ENCODE peak calls at places on chromosomes 12 and 14, in eight cellular contexts. B is nucleus accumbens, U is NCI-H460, E is SW480, Q is NCI-H510A treated with DMSO at 0.1 percent for 48 hours, S is lung, W is caudate nucleus, T is lower lobe of right lung. K is an unnamed sample.

GRCh38 chr14:68816943-68817430 is 24.1 kb upstream of the ZFP36L1 start:
- DNase-seq in Q (no peak), B (no peak), E (no peak), S (no peak), T (no peak), U (no peak), W (no peak), K (no peak)

GRCh38 chr12:121980211-121980891 is 41.3 kb upstream of the BCL7A start:
- DNase-seq in W (no peak), E (no peak), U (no peak), Q (no peak), S (no peak), T (no peak), B (no peak), K (peak; percentile 13)

GRCh38 chr12:131105351-131105735 is 151.6 kb downstream of the ADGRD1 start:
- DNase-seq in U (no peak), W (no peak), T (no peak), Q (no peak), S (no peak), E (no peak), B (no peak), K (no peak)

GRCh38 chr14:72708708-72709475 is 185.0 kb downstream of the DPF3 start:
- DNase-seq in B (peak; percentile 66), S (no peak), Q (no peak), E (peak; percentile 41), T (no peak), U (no peak), W (peak; percentile 43), K (no peak)

GRCh38 chr14:66508846-66509621 is 1.1 kb downstream of the GPHN start:
- DNase-seq in W (peak; percentile 59), S (peak; percentile 34), E (peak; percentile 21), B (peak; percentile 66), Q (peak; percentile 23), U (no peak), T (peak; percentile 49), K (peak; percentile 57)

GRCh38 chr12:117489671-117490070 is 128.2 kb upstream of the NOS1 start:
- DNase-seq in E (no peak), S (no peak), U (no peak), T (no peak), B (no peak), W (no peak), Q (no peak), K (no peak)

GRCh38 chr12:9378430-9378835 is 170.2 kb upstream of the PZP start:
- DNase-seq in E (peak; percentile 38), W (no peak), Q (no peak), B (no peak), S (no peak), T (no peak), U (no peak), K (no peak)

GRCh38 chr12:109596418-109597244 is 23.0 kb downstream of the MVK start:
- DNase-seq in Q (peak; percentile 43), B (no peak), W (no peak), T (no peak), U (no peak), E (no peak), S (no peak), K (no peak)

GRCh38 chr12:8501720-8502119 is 11.6 kb upstream of the CLEC4D start:
- DNase-seq in B (no peak), Q (no peak), E (no peak), W (no peak), S (no peak), T (no peak), U (no peak), K (no peak)

GRCh38 chr14:49959822-49960408 is 67.0 kb downstream of the ARF6 start:
- DNase-seq in W (no peak), T (no peak), E (peak; percentile 91), B (peak; percentile 7), U (no peak), S (no peak), Q (peak; percentile 97), K (no peak)

GRCh38 chr14:50806241-50806933 is 24.6 kb downstream of the NIN start:
- DNase-seq in T (no peak), W (no peak), S (no peak), U (no peak), B (no peak), Q (no peak), E (no peak), K (no peak)

GRCh38 chr12:88063375-88063774 is 34.2 kb upstream of the C12orf50 start:
- DNase-seq in W (no peak), E (no peak), Q (no peak), B (no peak), U (no peak), S (no peak), T (no peak), K (peak; percentile 7)

GRCh38 chr12:14827043-14827442 is 13.1 kb upstream of the SMCO3 start:
- DNase-seq in U (no peak), S (no peak), E (no peak), T (no peak), Q (no peak), W (no peak), B (no peak), K (no peak)

GRCh38 chr14:87874676-87875075 is 118.3 kb downstream of the GALC start:
- DNase-seq in W (no peak), E (no peak), Q (no peak), T (no peak), S (no peak), B (no peak), U (no peak), K (no peak)

GRCh38 chr14:59360923-59361794 is 104.0 kb downstream of the GPR135 start:
- DNase-seq in Q (peak; percentile 96), E (peak; percentile 72), W (no peak), B (peak; percentile 26), U (peak; percentile 14), T (peak; percentile 77), S (peak; percentile 81), K (no peak)

GRCh38 chr14:74333909-74334308 is 14.4 kb upstream of the VRTN start:
- DNase-seq in T (no peak), B (no peak), E (peak; percentile 42), Q (no peak), W (no peak), U (no peak), S (no peak), K (no peak)

GRCh38 chr12:50999139-50999538 is 27.0 kb downstream of the SLC11A2 start:
- DNase-seq in S (no peak), W (no peak), Q (no peak), T (no peak), B (no peak), U (no peak), E (no peak), K (no peak)

GRCh38 chr14:31927348-31927826 is 149.7 kb upstream of the ARHGAP5 start:
- DNase-seq in E (peak; percentile 38), T (no peak), S (no peak), W (no peak), U (peak; percentile 65), Q (no peak), B (peak; percentile 9), K (peak; percentile 77)

GRCh38 chr12:65308601-65309071 is 30.2 kb downstream of the MSRB3 start:
- DNase-seq in S (no peak), U (no peak), B (no peak), T (no peak), E (no peak), Q (no peak), W (no peak), K (peak; percentile 42)

GRCh38 chr14:69673578-69674305 is 62.3 kb downstream of the SUSD6 start:
- DNase-seq in E (no peak), T (no peak), U (no peak), S (no peak), Q (no peak), W (no peak), B (no peak), K (no peak)

GRCh38 chr12:6069452-6070093 is 54.9 kb downstream of the VWF start:
- DNase-seq in U (peak; percentile 14), B (no peak), Q (no peak), E (peak; percentile 83), T (no peak), S (peak; percentile 45), W (no peak), K (no peak)

GRCh38 chr12:4203772-4204376 is 69.7 kb upstream of the CCND2 start:
- DNase-seq in E (no peak), Q (no peak), U (no peak), B (no peak), S (no peak), W (no peak), T (no peak), K (no peak)

GRCh38 chr12:91139981-91140659 is 28.8 kb upstream of the LUM start:
- DNase-seq in E (no peak), S (no peak), Q (no peak), W (no peak), U (no peak), T (no peak), B (no peak), K (peak; percentile 91)

GRCh38 chr14:78705989-78706388 is 535.8 kb downstream of the NRXN3 start:
- DNase-seq in U (no peak), T (no peak), B (no peak), W (no peak), Q (no peak), S (no peak), E (no peak), K (no peak)

GRCh38 chr12:51269174-51270066 is 795 bp downstream of the SMAGP start:
- DNase-seq in B (no peak), Q (peak; percentile 72), U (peak; percentile 44), W (no peak), S (peak; percentile 72), E (peak; percentile 80), T (peak; percentile 81), K (peak; percentile 67)

GRCh38 chr12:100142851-100143559 is at the start of gene BLTP3B:
- DNase-seq in U (peak; percentile 78), Q (peak; percentile 76), S (peak; percentile 92), B (peak; percentile 86), W (peak; percentile 96), E (peak; percentile 66), T (peak; percentile 94), K (peak; percentile 94)

GRCh38 chr14:63939006-63939270 is 86.1 kb downstream of the SYNE2 start:
- DNase-seq in E (no peak), S (no peak), W (no peak), T (no peak), B (no peak), U (no peak), Q (no peak), K (no peak)

K was measured in cardiac muscle cell.